ENCODE peak calls at places on chromosomes 5 and 9, in four cellular contexts. K is HepG2, X is H1, R is GM12878. J is an unnamed sample.

GRCh38 chr5:149254506-149254905 is 17.2 kb upstream of the AFAP1L1 start:
- DNase-seq in X (no peak), R (no peak), K (no peak), J (no peak)

GRCh38 chr5:177477701-177478477 is 4.5 kb upstream of the DBN1 start:
- DNase-seq in X (no peak), K (no peak), R (no peak), J (no peak)

GRCh38 chr5:92758552-92758951 is 822.5 kb downstream of the NR2F1-AS1 start:
- DNase-seq in K (no peak), R (no peak), X (no peak), J (no peak)

GRCh38 chr5:176754376-176754942 is 55.9 kb upstream of the UNC5A start:
- DNase-seq in X (no peak), R (no peak), K (no peak), J (no peak)

GRCh38 chr5:24747327-24747726 is 102.5 kb upstream of the CDH10 start:
- DNase-seq in X (no peak), K (no peak), R (no peak), J (no peak)

GRCh38 chr5:179558912-179559279 is 8.5 kb downstream of the RUFY1 start:
- DNase-seq in X (no peak), K (peak; percentile 39), R (no peak), J (peak; percentile 64)

GRCh38 chr5:166845044-166845443 is 1446.4 kb upstream of the WWC1 start:
- DNase-seq in X (no peak), K (no peak), R (no peak), J (no peak)

GRCh38 chr9:98701576-98701975 is 7.2 kb downstream of the GABBR2 start:
- DNase-seq in R (no peak), X (no peak), K (peak; percentile 8), J (no peak)

GRCh38 chr5:77632526-77633268 is 5.8 kb downstream of the OTP start:
- DNase-seq in X (no peak), R (no peak), K (no peak), J (peak; percentile 30)

GRCh38 chr9:135508211-135508820 is 7.8 kb downstream of the MRPS2 start:
- DNase-seq in R (no peak), X (no peak), K (no peak), J (peak; percentile 8)

GRCh38 chr5:42753099-42753498 is 3.5 kb upstream of the CCDC152 start:
- DNase-seq in R (no peak), K (no peak), X (no peak), J (no peak)

GRCh38 chr9:103245369-103245768 is 250.2 kb downstream of the CYLC2 start:
- DNase-seq in K (no peak), X (no peak), R (no peak), J (no peak)

GRCh38 chr5:157197088-157197487 is 16.4 kb downstream of the ITK start:
- DNase-seq in K (no peak), R (no peak), X (no peak), J (no peak)

GRCh38 chr5:77957931-77958476 is 181.9 kb upstream of the TBCA start:
- DNase-seq in R (no peak), K (no peak), X (peak; percentile 19), J (no peak)

GRCh38 chr5:172177232-172177631 is 10.8 kb downstream of the STK10 start:
- DNase-seq in R (no peak), K (no peak), X (no peak), J (no peak)

GRCh38 chr5:84290161-84290560 is 94.5 kb downstream of the EDIL3 start:
- DNase-seq in K (no peak), X (no peak), R (no peak), J (no peak)

GRCh38 chr5:73640861-73641320 is 14.9 kb downstream of the ARHGEF28 start:
- DNase-seq in R (no peak), K (no peak), X (no peak), J (no peak)

GRCh38 chr9:90131568-90131967 is 511.1 kb downstream of the DIRAS2 start:
- DNase-seq in K (no peak), R (no peak), X (no peak), J (no peak)
- TF ChIP-seq TCF12 in K (no peak), R (no peak), X (no peak), J (no peak)

DNA sequence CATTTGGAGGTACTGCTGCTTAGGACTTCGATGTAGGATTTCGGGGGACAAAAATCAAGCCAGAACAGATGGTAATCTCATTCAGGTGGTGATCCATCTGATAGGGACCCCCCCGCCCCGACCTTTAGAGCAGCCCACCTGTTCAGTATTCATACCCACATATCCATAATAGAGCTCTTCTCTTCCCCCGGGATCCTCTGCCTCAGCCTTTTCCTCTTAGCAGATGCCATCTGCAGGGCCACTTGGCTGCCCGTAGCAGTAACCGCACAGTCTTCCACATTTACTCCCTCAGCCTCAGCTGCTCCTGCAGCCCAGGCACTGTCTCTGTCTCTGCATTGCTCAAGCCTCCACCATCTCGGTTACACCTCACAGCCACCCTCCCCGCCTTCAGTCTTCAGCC is 65.8 kb upstream of the RARS1 start:
- DNase-seq in K (no peak), X (no peak), R (no peak), J (no peak)
- TF ChIP-seq TCF12 in K (no peak), X (no peak), R (no peak), J (no peak)

GRCh38 chr5:123502120-123502519 is 9.9 kb upstream of the CSNK1G3 start:
- DNase-seq in R (no peak), K (no peak), X (no peak), J (no peak)

GRCh38 chr5:123500476-123500875 is 11.5 kb upstream of the CSNK1G3 start:
- DNase-seq in R (no peak), K (no peak), X (no peak), J (no peak)

GRCh38 chr5:123490974-123491373 is 21.0 kb upstream of the CSNK1G3 start:
- DNase-seq in K (no peak), X (no peak), R (no peak), J (no peak)

GRCh38 chr5:123496892-123497291 is 15.1 kb upstream of the CSNK1G3 start:
- DNase-seq in R (no peak), K (no peak), X (no peak), J (no peak)
- TF ChIP-seq TCF12 in R (no peak), K (no peak), X (no peak), J (no peak)

DNA sequence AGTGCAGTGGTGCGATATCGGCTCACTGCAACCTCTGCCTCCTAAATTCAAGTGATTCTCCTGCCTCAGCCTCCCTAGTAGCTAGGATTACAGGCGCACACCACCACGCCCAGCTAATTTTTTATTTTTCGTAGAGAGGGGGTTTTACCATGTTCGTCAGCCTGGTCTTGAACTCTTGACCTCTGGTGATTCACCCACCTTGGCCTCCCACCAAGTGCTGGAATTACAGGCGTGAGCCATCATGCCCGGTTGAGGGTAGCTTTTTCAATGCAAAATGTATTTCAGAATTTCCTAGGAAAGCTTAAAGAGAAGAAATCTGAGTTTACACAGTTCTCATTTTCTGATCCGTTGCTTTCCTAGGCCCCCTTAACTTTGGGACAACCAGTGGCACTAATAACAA is 15.7 kb downstream of the BDP1 start:
- DNase-seq in R (no peak), X (no peak), K (no peak), J (no peak)
- TF ChIP-seq TCF12 in R (no peak), X (no peak), K (no peak), J (no peak)

GRCh38 chr9:95268681-95269080 is 48.8 kb downstream of the FANCC start:
- DNase-seq in R (no peak), K (peak; percentile 69), X (no peak), J (peak; percentile 77)
- TF ChIP-seq TCF12 in R (no peak), K (no peak), X (no peak), J (peak; percentile 40)

DNA sequence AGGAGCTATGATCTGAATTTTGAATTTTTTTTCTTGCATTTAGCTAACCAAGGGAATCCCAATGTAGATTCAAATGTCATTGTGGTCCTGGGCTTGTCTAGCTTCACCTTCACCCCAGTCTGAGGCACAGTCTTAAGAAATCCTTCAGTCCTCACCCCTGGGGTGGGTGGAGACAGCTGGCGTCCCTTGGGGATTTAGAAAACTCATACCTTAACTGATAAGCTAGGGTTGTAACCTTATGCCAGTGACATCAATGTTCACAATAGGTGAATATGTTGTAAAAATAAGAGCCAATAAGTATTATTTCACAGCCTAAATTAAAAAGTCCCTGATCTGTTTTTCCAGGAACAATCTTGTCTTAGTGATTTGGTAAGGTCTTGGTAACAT is 4.6 kb downstream of the ISOC1 start:
- DNase-seq in X (no peak), R (no peak), K (no peak), J (no peak)
- TF ChIP-seq TCF12 in X (no peak), R (no peak), K (no peak), J (no peak)